ENCODE peak calls at places on chromosomes 7 and 10, in four cellular contexts. R is WERI-Rb-1; U is activated naive CD8-positive, alpha-beta T cell treated with anti-CD3 and anti-CD28 coated beads, Interleukin-2, amount 50 U/mL, for 24 hours; G is mucosa of gallbladder. Z is an unnamed sample.

GRCh38 chr10:132848951-132849545 is 63.1 kb upstream of the NKX6-2 start:
- DNase-seq in R (no peak), U (no peak), G (no peak), Z (no peak)

GRCh38 chr7:148153611-148154010 is 437.0 kb upstream of the C7orf33 start:
- DNase-seq in R (no peak), U (no peak), G (peak; percentile 90), Z (peak; percentile 18)

GRCh38 chr10:122152544-122152943 is 118.6 kb upstream of the BTBD16 start:
- DNase-seq in R (no peak), U (no peak), G (peak; percentile 59), Z (peak; percentile 56)

GRCh38 chr10:25026463-25026862 is 10.1 kb downstream of the THNSL1 start:
- DNase-seq in R (no peak), U (no peak), G (no peak), Z (no peak)

GRCh38 chr10:52965489-52965888 is 192.9 kb upstream of the MBL2 start:
- DNase-seq in R (no peak), U (no peak), G (peak; percentile 29), Z (no peak)

GRCh38 chr10:62769574-62770242 is 34.8 kb upstream of the ADO start:
- DNase-seq in R (no peak), U (no peak), G (no peak), Z (no peak)

GRCh38 chr10:93718937-93719725 is 16.7 kb upstream of the FRA10AC1 start:
- DNase-seq in R (no peak), U (no peak), G (no peak), Z (no peak)

GRCh38 chr10:118754132-118754555 is 626 bp downstream of the CACUL1 start:
- DNase-seq in R (peak; percentile 59), U (peak; percentile 42), G (peak; percentile 22), Z (peak; percentile 34)

GRCh38 chr7:105639677-105640493 is 58.6 kb upstream of the EFCAB10 start:
- DNase-seq in R (peak; percentile 83), U (no peak), G (no peak), Z (no peak)

GRCh38 chr10:76428541-76429330 is 997.3 kb downstream of the LRMDA start:
- DNase-seq in R (no peak), U (no peak), G (no peak), Z (no peak)

GRCh38 chr7:47373871-47374451 is 207.9 kb downstream of the TNS3 start:
- DNase-seq in R (no peak), U (no peak), G (no peak), Z (no peak)

GRCh38 chr10:14009315-14010082 is 321.2 kb downstream of the FRMD4A start:
- DNase-seq in R (no peak), U (peak; percentile 66), G (no peak), Z (no peak)

GRCh38 chr7:34320412-34320811 is 337.6 kb upstream of the NPSR1 start:
- DNase-seq in R (no peak), U (no peak), G (no peak), Z (no peak)

GRCh38 chr7:88449410-88449809 is 142.7 kb upstream of the STEAP4 start:
- DNase-seq in R (no peak), U (no peak), G (no peak), Z (no peak)

GRCh38 chr7:37488163-37488759 is 39.6 kb upstream of the ELMO1 start:
- DNase-seq in R (peak; percentile 19), U (no peak), G (no peak), Z (no peak)

GRCh38 chr10:63365976-63366765 is 99.6 kb downstream of the JMJD1C start:
- DNase-seq in R (no peak), U (no peak), G (no peak), Z (no peak)

GRCh38 chr10:123377883-123378282 is 223.7 kb downstream of the BUB3 start:
- DNase-seq in R (no peak), U (no peak), G (no peak), Z (no peak)

GRCh38 chr10:126504051-126504760 is 115.9 kb upstream of the ADAM12 start:
- DNase-seq in R (peak; percentile 60), U (no peak), G (peak; percentile 16), Z (peak; percentile 12)

GRCh38 chr7:84701524-84702306 is 485.1 kb downstream of the SEMA3D start:
- DNase-seq in R (no peak), U (no peak), G (peak; percentile 84), Z (peak; percentile 21)

GRCh38 chr7:125357681-125358440 is 428.2 kb upstream of the POT1 start:
- DNase-seq in R (no peak), U (no peak), G (no peak), Z (no peak)

GRCh38 chr7:157490465-157490912 is 153.7 kb downstream of the DNAJB6 start:
- DNase-seq in R (no peak), U (no peak), G (no peak), Z (no peak)

GRCh38 chr10:93514496-93514895 is 18.1 kb downstream of the CEP55 start:
- DNase-seq in R (peak; percentile 85), U (no peak), G (no peak), Z (no peak)